ENCODE peak calls at places on chromosomes 12 and 14, in nine cellular contexts. C is left colon; S is left lung; D is ureter; K is stimulated activated naive CD4-positive, alpha-beta T cell; E is iPS-NIHi11; A is dermis blood vessel endothelial cell; G is HFFc6; H is uterus. N is an unnamed sample.

GRCh38 chr14:69242311-69243224 is 17.4 kb upstream of the GALNT16 start:
- DNase-seq in C (peak; percentile 66), S (no peak), D (peak; percentile 75), K (peak; percentile 9), E (peak; percentile 78), A (peak; percentile 80), G (peak; percentile 76), H (peak; percentile 67), N (peak; percentile 68)

GRCh38 chr12:56808954-56809353 is 45.8 kb downstream of the HSD17B6 start:
- DNase-seq in C (no peak), S (no peak), D (no peak), K (no peak), E (no peak), A (no peak), G (peak; percentile 18), H (no peak), N (no peak)

GRCh38 chr14:101010293-101010692 is 106.8 kb upstream of the RTL1 start:
- DNase-seq in C (no peak), S (no peak), D (no peak), K (no peak), E (no peak), A (no peak), G (no peak), H (no peak), N (no peak)

GRCh38 chr14:51424041-51424440 is 184.0 kb downstream of the TMX1 start:
- DNase-seq in C (no peak), S (no peak), D (no peak), K (no peak), E (no peak), A (no peak), G (no peak), H (no peak), N (no peak)

GRCh38 chr12:47107926-47108325 is 28.2 kb upstream of the AMIGO2 start:
- DNase-seq in C (no peak), S (no peak), D (no peak), K (no peak), E (no peak), A (no peak), G (no peak), H (no peak), N (no peak)

GRCh38 chr14:50726372-50727107 is 58.4 kb upstream of the SAV1 start:
- DNase-seq in C (no peak), S (no peak), D (no peak), K (no peak), E (no peak), A (peak; percentile 18), G (peak; percentile 63), H (no peak), N (no peak)

GRCh38 chr14:34030864-34031263 is 80.0 kb upstream of the EGLN3 start:
- DNase-seq in C (peak; percentile 30), S (no peak), D (no peak), K (no peak), E (no peak), A (no peak), G (no peak), H (peak; percentile 72), N (no peak)

GRCh38 chr12:52525661-52526499 is 5.7 kb upstream of the KRT5 start:
- DNase-seq in C (no peak), S (no peak), D (peak; percentile 37), K (no peak), E (no peak), A (no peak), G (no peak), H (no peak), N (no peak)

GRCh38 chr12:561908-562593 is 101.2 kb downstream of the NINJ2 start:
- DNase-seq in C (no peak), S (peak; percentile 83), D (no peak), K (no peak), E (no peak), A (peak; percentile 54), G (no peak), H (no peak), N (no peak)

GRCh38 chr12:68930178-68930577 is 2.8 kb downstream of the CPM start:
- DNase-seq in C (no peak), S (no peak), D (no peak), K (no peak), E (no peak), A (no peak), G (no peak), H (no peak), N (no peak)

GRCh38 chr14:27553820-27554219 is 956.0 kb upstream of the NOVA1 start:
- DNase-seq in C (no peak), S (no peak), D (no peak), K (no peak), E (no peak), A (no peak), G (no peak), H (no peak), N (no peak)

GRCh38 chr14:44979740-44980346 is 17.9 kb downstream of the TOGARAM1 start:
- DNase-seq in C (peak; percentile 43), S (no peak), D (no peak), K (no peak), E (no peak), A (peak; percentile 13), G (no peak), H (no peak), N (no peak)

GRCh38 chr14:95531473-95531872 is 3.4 kb upstream of the GLRX5 start:
- DNase-seq in C (no peak), S (no peak), D (no peak), K (no peak), E (no peak), A (peak; percentile 57), G (peak; percentile 74), H (no peak), N (no peak)

N was measured in ELF-1.